ENCODE peak calls at places on chromosomes 6 and 20, in eight cellular contexts. B, P, G, W, K, L, U and S are unnamed samples.
A peak's percentile ranks its signal among the peaks of the same experiment; 100 is the strongest.

GRCh38 chr6:83920017-83920416 is 60.5 kb downstream of the CYB5R4 start:
- DNase-seq in B (no peak), P (no peak), G (peak; percentile 18), W (no peak), K (no peak), L (no peak), U (no peak), S (no peak)

GRCh38 chr6:31272856-31273626 is 1.1 kb upstream of the HLA-C start:
- DNase-seq in B (no peak), P (peak; percentile 31), G (no peak), W (no peak), K (no peak), L (no peak), U (no peak), S (no peak)

GRCh38 chr20:47713941-47714450 is 71.3 kb downstream of the SULF2 start:
- DNase-seq in B (no peak), P (no peak), G (no peak), W (no peak), K (no peak), L (no peak), U (no peak), S (no peak)

GRCh38 chr20:39066464-39066863 is 104.3 kb downstream of the DHX35 start:
- DNase-seq in B (no peak), P (no peak), G (no peak), W (peak; percentile 90), K (no peak), L (no peak), U (no peak), S (no peak)

GRCh38 chr20:64083380-64084208 is 604 bp downstream of the LKAAEAR1 start:
- DNase-seq in B (peak; percentile 77), P (peak; percentile 84), G (peak; percentile 45), W (peak; percentile 94), K (peak; percentile 84), L (peak; percentile 82), U (no peak), S (peak; percentile 88)

GRCh38 chr20:31829731-31830130 is 10.6 kb downstream of the MYLK2 start:
- DNase-seq in B (no peak), P (no peak), G (no peak), W (no peak), K (no peak), L (no peak), U (no peak), S (no peak)

GRCh38 chr20:64183313-64183712 is 19.1 kb downstream of the MYT1 start:
- DNase-seq in B (no peak), P (no peak), G (no peak), W (no peak), K (no peak), L (no peak), U (no peak), S (no peak)

GRCh38 chr6:17962436-17963031 is 24.9 kb downstream of the KIF13A start:
- DNase-seq in B (no peak), P (no peak), G (peak; percentile 96), W (no peak), K (peak; percentile 60), L (peak; percentile 56), U (peak; percentile 71), S (no peak)

GRCh38 chr6:127302728-127303675 is 36.3 kb downstream of the RNF146 start:
- DNase-seq in B (peak; percentile 74), P (peak; percentile 77), G (peak; percentile 60), W (no peak), K (peak; percentile 42), L (peak; percentile 51), U (no peak), S (peak; percentile 15)

GRCh38 chr20:57259179-57260021 is 7.0 kb downstream of the BMP7 start:
- DNase-seq in B (no peak), P (no peak), G (no peak), W (peak; percentile 51), K (no peak), L (no peak), U (no peak), S (no peak)

GRCh38 chr6:97548354-97548753 is 265.3 kb upstream of the MMS22L start:
- DNase-seq in B (no peak), P (no peak), G (no peak), W (no peak), K (no peak), L (no peak), U (no peak), S (no peak)

GRCh38 chr6:146741609-146742008 is 142.8 kb downstream of the ADGB start:
- DNase-seq in B (peak; percentile 6), P (no peak), G (peak; percentile 5), W (no peak), K (no peak), L (no peak), U (no peak), S (no peak)

GRCh38 chr6:90401933-90402830 is 105.5 kb upstream of the BACH2 start:
- DNase-seq in B (no peak), P (no peak), G (no peak), W (no peak), K (no peak), L (no peak), U (no peak), S (no peak)

GRCh38 chr6:626236-626635 is 30.7 kb downstream of the HUS1B start:
- DNase-seq in B (peak; percentile 12), P (no peak), G (peak; percentile 59), W (no peak), K (no peak), L (no peak), U (no peak), S (no peak)

GRCh38 chr6:128095362-128095761 is 194.5 kb upstream of the THEMIS start:
- DNase-seq in B (no peak), P (no peak), G (no peak), W (no peak), K (no peak), L (no peak), U (no peak), S (no peak)

GRCh38 chr20:54291339-54292060 is 83.6 kb downstream of the PFDN4 start:
- DNase-seq in B (no peak), P (no peak), G (no peak), W (no peak), K (no peak), L (no peak), U (no peak), S (no peak)

GRCh38 chr20:60962367-60963045 is 289.6 kb upstream of the CDH4 start:
- DNase-seq in B (no peak), P (no peak), G (no peak), W (peak; percentile 29), K (no peak), L (no peak), U (no peak), S (no peak)

GRCh38 chr20:31862506-31862905 is 7.8 kb downstream of the DUSP15 start:
- DNase-seq in B (no peak), P (no peak), G (no peak), W (peak; percentile 39), K (no peak), L (no peak), U (no peak), S (no peak)

GRCh38 chr6:118650500-118651281 is 700 bp downstream of the CEP85L start:
- DNase-seq in B (peak; percentile 34), P (peak; percentile 66), G (peak; percentile 34), W (peak; percentile 82), K (peak; percentile 31), L (peak; percentile 49), U (no peak), S (peak; percentile 57)

GRCh38 chr20:7930386-7930785 is 9.9 kb downstream of the HAO1 start:
- DNase-seq in B (no peak), P (no peak), G (no peak), W (no peak), K (no peak), L (peak; percentile 15), U (no peak), S (no peak)

GRCh38 chr6:167056370-167056769 is 57.2 kb downstream of the CEP43 start:
- DNase-seq in B (no peak), P (no peak), G (peak; percentile 45), W (no peak), K (no peak), L (no peak), U (no peak), S (peak; percentile 49)

DNA sequence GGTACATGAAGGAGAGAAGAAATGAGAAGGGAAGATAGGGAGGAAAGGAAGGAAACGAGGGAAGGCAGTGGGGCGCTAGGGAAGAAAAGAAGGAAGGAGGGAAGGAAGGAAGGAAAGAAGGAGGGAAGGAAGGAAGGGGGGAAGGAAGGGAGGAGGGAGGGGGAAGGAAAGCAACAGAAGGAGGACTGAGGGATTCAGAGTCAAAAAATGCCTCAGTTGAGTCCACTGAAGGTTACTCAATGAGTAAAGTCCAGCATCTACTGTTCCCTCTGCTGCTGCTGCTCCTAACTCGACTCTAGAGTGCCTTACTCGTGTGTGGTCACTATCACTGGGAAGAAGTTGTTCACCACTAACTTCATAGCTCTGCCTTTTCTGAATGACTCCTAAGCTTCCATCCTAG is 33.8 kb downstream of the PHACTR1 start:
- DNase-seq in B (no peak), P (no peak), G (no peak), W (no peak), K (no peak), L (no peak), U (no peak), S (no peak)
- TF ChIP-seq CTCF in B (no peak), P (no peak), G (no peak), W (no peak), K (no peak), L (no peak), U (no peak), S (no peak)

GRCh38 chr20:11267131-11267761 is 593.4 kb upstream of the JAG1 start:
- DNase-seq in B (peak; percentile 96), P (no peak), G (peak; percentile 95), W (peak; percentile 90), K (peak; percentile 99), L (peak; percentile 96), U (peak; percentile 72), S (peak; percentile 64)
- TF ChIP-seq CTCF in B (no peak), P (no peak), G (peak; percentile 38), W (no peak), K (no peak), L (peak; percentile 34), U (peak; percentile 9), S (no peak)

GRCh38 chr6:36546958-36547645 is at the start of gene STK38:
- DNase-seq in B (peak; percentile 89), P (peak; percentile 97), G (peak; percentile 70), W (peak; percentile 98), K (peak; percentile 99), L (peak; percentile 89), U (peak; percentile 65), S (peak; percentile 95)
- TF ChIP-seq CTCF in B (peak; percentile 52), P (no peak), G (peak; percentile 28), W (no peak), K (peak; percentile 16), L (no peak), U (peak; percentile 33), S (peak; percentile 41)

GRCh38 chr6:34723203-34723602 is 26.6 kb upstream of the ILRUN start:
- DNase-seq in B (no peak), P (no peak), G (peak; percentile 32), W (no peak), K (no peak), L (peak; percentile 29), U (peak; percentile 3), S (no peak)

GRCh38 chr6:34718867-34719441 is 22.4 kb upstream of the ILRUN start:
- DNase-seq in B (no peak), P (no peak), G (no peak), W (no peak), K (no peak), L (peak; percentile 15), U (no peak), S (no peak)

GRCh38 chr6:34722451-34722850 is 25.9 kb upstream of the ILRUN start:
- DNase-seq in B (no peak), P (no peak), G (no peak), W (no peak), K (no peak), L (no peak), U (no peak), S (no peak)

GRCh38 chr6:34714663-34715062 is 18.1 kb upstream of the ILRUN start:
- DNase-seq in B (no peak), P (no peak), G (no peak), W (no peak), K (no peak), L (peak; percentile 17), U (no peak), S (no peak)

GRCh38 chr6:34717466-34717865 is 20.9 kb upstream of the ILRUN start:
- DNase-seq in B (peak; percentile 69), P (no peak), G (no peak), W (no peak), K (peak; percentile 52), L (peak; percentile 85), U (no peak), S (no peak)
- TF ChIP-seq CTCF in B (no peak), P (no peak), G (no peak), W (no peak), K (no peak), L (no peak), U (no peak), S (no peak)